ENCODE peak calls at places on chromosomes 5 and 9, in four cellular contexts. One of them, this sample, is unnamed.

GRCh38 chr9:33820231-33820745 is 3.3 kb downstream of the UBE2R2 start:
- DNase-seq in iris pigment epithelial cell: no peak
- DNase-seq in erythroblast: no peak
- DNase-seq in stimulated activated CD4-positive, alpha-beta T cell treated with anti-CD3 and anti-CD28 coated beads, Interleukin-15, amount 100 ng/mL, for 24 hours: no peak
- DNase-seq in this sample: no peak

GRCh38 chr9:20604561-20604960 is 17.7 kb downstream of the MLLT3 start:
- DNase-seq in iris pigment epithelial cell: peak; percentile 61
- DNase-seq in erythroblast: no peak
- DNase-seq in stimulated activated CD4-positive, alpha-beta T cell treated with anti-CD3 and anti-CD28 coated beads, Interleukin-15, amount 100 ng/mL, for 24 hours: no peak
- DNase-seq in this sample: no peak

GRCh38 chr5:142748568-142749249 is 21.5 kb upstream of the ARHGAP26 start:
- DNase-seq in iris pigment epithelial cell: no peak
- DNase-seq in erythroblast: peak; percentile 12
- DNase-seq in stimulated activated CD4-positive, alpha-beta T cell treated with anti-CD3 and anti-CD28 coated beads, Interleukin-15, amount 100 ng/mL, for 24 hours: peak; percentile 55
- DNase-seq in this sample: peak; percentile 22

GRCh38 chr5:68285857-68286611 is 70.5 kb downstream of the PIK3R1 start:
- DNase-seq in iris pigment epithelial cell: peak; percentile 68
- DNase-seq in erythroblast: peak; percentile 78
- DNase-seq in stimulated activated CD4-positive, alpha-beta T cell treated with anti-CD3 and anti-CD28 coated beads, Interleukin-15, amount 100 ng/mL, for 24 hours: no peak
- DNase-seq in this sample: no peak

GRCh38 chr9:91117959-91118651 is 243.6 kb downstream of the AUH start:
- DNase-seq in iris pigment epithelial cell: peak; percentile 70
- DNase-seq in erythroblast: peak; percentile 6
- DNase-seq in stimulated activated CD4-positive, alpha-beta T cell treated with anti-CD3 and anti-CD28 coated beads, Interleukin-15, amount 100 ng/mL, for 24 hours: no peak
- DNase-seq in this sample: no peak

GRCh38 chr9:14096182-14096922 is 217.6 kb downstream of the NFIB start:
- DNase-seq in iris pigment epithelial cell: peak; percentile 94
- DNase-seq in erythroblast: no peak
- DNase-seq in stimulated activated CD4-positive, alpha-beta T cell treated with anti-CD3 and anti-CD28 coated beads, Interleukin-15, amount 100 ng/mL, for 24 hours: no peak
- DNase-seq in this sample: peak; percentile 57

GRCh38 chr5:67015577-67016290 is 180.9 kb downstream of the CD180 start:
- DNase-seq in iris pigment epithelial cell: peak; percentile 72
- DNase-seq in erythroblast: no peak
- DNase-seq in stimulated activated CD4-positive, alpha-beta T cell treated with anti-CD3 and anti-CD28 coated beads, Interleukin-15, amount 100 ng/mL, for 24 hours: no peak
- DNase-seq in this sample: no peak

GRCh38 chr5:84249918-84250635 is 134.6 kb downstream of the EDIL3 start:
- DNase-seq in iris pigment epithelial cell: peak; percentile 87
- DNase-seq in erythroblast: no peak
- DNase-seq in stimulated activated CD4-positive, alpha-beta T cell treated with anti-CD3 and anti-CD28 coated beads, Interleukin-15, amount 100 ng/mL, for 24 hours: no peak
- DNase-seq in this sample: no peak

GRCh38 chr5:116394186-116394867 is 180.3 kb downstream of the SEMA6A start:
- DNase-seq in iris pigment epithelial cell: no peak
- DNase-seq in erythroblast: no peak
- DNase-seq in stimulated activated CD4-positive, alpha-beta T cell treated with anti-CD3 and anti-CD28 coated beads, Interleukin-15, amount 100 ng/mL, for 24 hours: no peak
- DNase-seq in this sample: no peak

GRCh38 chr5:148452499-148453193 is 68.9 kb downstream of the FBXO38 start:
- DNase-seq in iris pigment epithelial cell: no peak
- DNase-seq in erythroblast: no peak
- DNase-seq in stimulated activated CD4-positive, alpha-beta T cell treated with anti-CD3 and anti-CD28 coated beads, Interleukin-15, amount 100 ng/mL, for 24 hours: no peak
- DNase-seq in this sample: no peak

GRCh38 chr5:139796061-139796806 is 626 bp downstream of the PSD2 start:
- DNase-seq in iris pigment epithelial cell: no peak
- DNase-seq in erythroblast: no peak
- DNase-seq in stimulated activated CD4-positive, alpha-beta T cell treated with anti-CD3 and anti-CD28 coated beads, Interleukin-15, amount 100 ng/mL, for 24 hours: no peak
- DNase-seq in this sample: peak; percentile 31

GRCh38 chr5:2542821-2543220 is 208.7 kb downstream of the IRX2 start:
- DNase-seq in iris pigment epithelial cell: no peak
- DNase-seq in erythroblast: no peak
- DNase-seq in stimulated activated CD4-positive, alpha-beta T cell treated with anti-CD3 and anti-CD28 coated beads, Interleukin-15, amount 100 ng/mL, for 24 hours: no peak
- DNase-seq in this sample: no peak

GRCh38 chr5:81778642-81779041 is 27.7 kb upstream of the SSBP2 start:
- DNase-seq in iris pigment epithelial cell: peak; percentile 54
- DNase-seq in erythroblast: peak; percentile 75
- DNase-seq in stimulated activated CD4-positive, alpha-beta T cell treated with anti-CD3 and anti-CD28 coated beads, Interleukin-15, amount 100 ng/mL, for 24 hours: no peak
- DNase-seq in this sample: peak; percentile 17